ENCODE peak calls at places on chromosomes 6 and 20, in four cellular contexts. One of them, this sample, is unnamed.
A peak's percentile ranks its signal among the peaks of the same experiment; 100 is the strongest.

GRCh38 chr20:25310268-25310920 is 62.5 kb downstream of the PYGB start:
- DNase-seq in GM12878: peak; percentile 67
- DNase-seq in H1: no peak
- DNase-seq in K562: peak; percentile 61
- DNase-seq in this sample: peak; percentile 77

GRCh38 chr6:166435574-166435973 is 52.8 kb upstream of the MPC1 start:
- DNase-seq in GM12878: no peak
- DNase-seq in K562: no peak
- DNase-seq in H1: no peak
- DNase-seq in this sample: peak; percentile 18

GRCh38 chr6:136658711-136659110 is 108.5 kb upstream of the MAP7 start:
- DNase-seq in K562: peak; percentile 20
- DNase-seq in GM12878: no peak
- DNase-seq in H1: no peak
- DNase-seq in this sample: no peak

GRCh38 chr6:126804255-126805064 is 314.0 kb upstream of the RSPO3 start:
- DNase-seq in H1: no peak
- DNase-seq in K562: peak; percentile 36
- DNase-seq in GM12878: no peak
- DNase-seq in this sample: peak; percentile 3

GRCh38 chr6:56794421-56794820 is 151.7 kb upstream of the DST start:
- DNase-seq in H1: peak; percentile 58
- DNase-seq in K562: no peak
- DNase-seq in GM12878: peak; percentile 44
- DNase-seq in this sample: no peak

GRCh38 chr6:52640170-52640569 is 30.7 kb upstream of the TMEM14A start:
- DNase-seq in GM12878: no peak
- DNase-seq in H1: no peak
- DNase-seq in K562: no peak
- DNase-seq in this sample: no peak

GRCh38 chr20:54475334-54476287 is at the start of gene DOK5:
- DNase-seq in GM12878: no peak
- DNase-seq in H1: no peak
- DNase-seq in K562: no peak
- DNase-seq in this sample: no peak

GRCh38 chr6:151632415-151632987 is 138.7 kb downstream of the CCDC170 start:
- DNase-seq in K562: no peak
- DNase-seq in H1: no peak
- DNase-seq in GM12878: no peak
- DNase-seq in this sample: no peak

DNA sequence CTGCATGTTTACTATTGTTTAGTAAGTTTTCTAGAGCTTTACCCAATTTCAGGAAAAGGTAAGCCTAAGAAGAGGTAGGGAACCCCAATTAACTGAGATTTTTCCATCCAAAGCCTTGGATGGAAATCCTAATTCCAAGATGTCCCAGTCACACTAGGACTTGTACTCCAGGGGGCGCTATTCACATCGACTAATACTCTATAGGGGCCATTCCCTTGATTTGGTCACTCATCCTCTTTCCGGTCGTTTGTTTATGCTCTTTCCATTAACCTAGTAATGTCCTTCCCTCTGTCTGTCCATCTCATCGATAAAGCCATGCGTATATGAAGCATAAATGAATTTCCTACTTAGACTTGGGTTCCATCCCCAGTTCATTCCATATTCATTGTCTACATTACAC is 80.8 kb upstream of the FUCA2 start:
- DNase-seq in K562: peak; percentile 72
- DNase-seq in H1: no peak
- DNase-seq in GM12878: no peak
- DNase-seq in this sample: no peak
- TF ChIP-seq CTCF in K562: peak; percentile 83
- TF ChIP-seq CTCF in H1: peak; percentile 52
- TF ChIP-seq CTCF in GM12878: peak; percentile 31
- TF ChIP-seq CTCF in this sample: no peak

DNA sequence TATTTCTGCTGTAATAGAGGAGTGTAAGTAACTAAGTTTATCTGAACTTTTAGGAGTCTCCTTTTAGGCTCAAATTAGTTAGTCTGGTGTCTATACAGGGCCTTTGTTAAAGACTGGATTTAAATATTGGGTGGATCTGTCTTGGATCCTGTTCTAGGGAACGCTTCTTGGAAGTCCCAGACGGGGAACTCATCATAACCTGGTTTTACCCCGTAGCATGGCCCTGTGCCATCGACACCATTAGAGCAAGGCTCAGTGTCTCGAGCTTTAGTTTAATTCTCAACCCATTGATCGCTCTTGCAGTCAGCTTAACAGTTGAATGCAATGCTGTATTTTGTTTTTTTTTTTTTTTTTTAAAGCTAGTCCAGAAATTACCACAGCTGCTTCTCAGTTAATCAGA is 89.9 kb downstream of the CARMIL1 start:
- DNase-seq in H1: no peak
- DNase-seq in GM12878: no peak
- DNase-seq in K562: no peak
- DNase-seq in this sample: no peak
- TF ChIP-seq GABPA in H1: no peak
- TF ChIP-seq GABPA in GM12878: no peak
- TF ChIP-seq GABPA in K562: no peak
- TF ChIP-seq GABPA in this sample: no peak

DNA sequence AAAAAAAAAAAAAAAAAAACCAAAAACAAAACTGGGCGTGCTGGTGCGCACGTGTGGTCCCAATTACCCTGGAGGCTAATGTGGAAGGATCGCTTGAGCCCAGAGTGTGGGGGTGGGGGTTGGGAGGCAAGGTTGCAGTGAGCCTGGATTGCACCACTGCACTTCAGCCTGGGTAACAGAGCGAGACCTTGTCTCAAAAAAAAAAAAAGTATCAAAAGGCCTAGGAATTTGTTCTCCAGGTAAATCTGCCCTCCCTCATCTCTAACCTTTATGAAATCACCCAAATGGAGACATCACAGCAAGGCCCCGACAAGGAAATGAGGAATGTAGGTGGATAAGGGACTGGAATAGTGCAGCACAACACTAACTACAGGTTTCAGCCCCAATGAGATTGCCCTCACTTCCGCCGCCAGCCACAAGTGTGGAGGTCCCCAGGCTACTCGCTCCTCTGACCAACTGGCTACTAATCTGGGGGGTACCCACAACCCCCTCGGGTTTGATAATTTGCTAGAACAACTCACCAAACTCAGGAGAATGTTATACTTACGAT is 36.8 kb upstream of the DDR1 start:
- DNase-seq in GM12878: no peak
- DNase-seq in H1: no peak
- DNase-seq in K562: no peak
- DNase-seq in this sample: no peak
- H3K4me3 ChIP-seq in GM12878: no peak overlapping the region
- H3K4me3 ChIP-seq in H1: peak overlapping the region; percentile 68
- H3K4me3 ChIP-seq in K562: no peak overlapping the region
- H3K4me3 ChIP-seq in this sample: no peak overlapping the region

DNA sequence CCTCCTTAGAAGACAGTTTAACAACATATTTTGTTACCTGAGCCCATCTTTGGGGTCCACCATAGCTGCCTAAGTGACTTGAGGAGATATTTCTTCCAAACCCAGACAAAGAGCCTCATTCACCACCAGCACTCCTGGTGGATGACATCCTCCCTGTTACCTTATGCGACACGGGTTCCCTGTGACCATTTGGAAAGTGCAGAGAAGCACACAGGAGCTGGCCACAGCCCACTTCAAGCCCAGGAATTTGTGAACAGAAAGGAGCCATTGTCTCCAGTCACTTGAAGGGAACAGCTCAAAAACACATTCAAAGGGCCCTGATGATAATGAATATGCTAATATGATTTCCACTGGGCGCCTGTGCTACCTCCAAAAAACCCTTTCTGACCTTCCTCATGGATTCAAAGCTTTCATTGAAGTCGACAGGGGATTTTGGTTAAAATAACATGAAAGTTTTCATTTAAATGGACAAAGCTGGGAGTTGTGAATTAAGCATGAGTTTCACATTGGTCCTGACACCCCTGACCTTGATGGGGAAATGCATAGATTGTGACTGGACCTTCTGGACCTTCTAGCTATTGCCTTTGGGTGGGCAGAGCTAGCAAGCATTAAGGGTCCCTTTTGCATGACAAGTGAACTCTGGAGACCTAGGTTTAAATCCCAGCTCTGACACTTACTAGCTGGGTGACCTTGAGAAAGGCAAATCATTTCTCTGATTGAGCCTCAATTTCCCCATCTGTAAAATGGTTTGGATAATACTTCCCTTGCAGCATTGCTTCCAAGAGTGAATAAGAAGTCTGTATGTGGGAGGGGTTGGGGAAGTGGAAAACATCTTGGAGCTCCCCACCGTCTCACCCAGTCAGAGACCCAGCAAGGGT is 83.3 kb upstream of the SIRPA start:
- DNase-seq in H1: no peak
- DNase-seq in GM12878: no peak
- DNase-seq in K562: no peak
- DNase-seq in this sample: no peak
- TF ChIP-seq CTCF in H1: no peak
- TF ChIP-seq CTCF in GM12878: no peak
- TF ChIP-seq CTCF in K562: no peak
- TF ChIP-seq CTCF in this sample: no peak

GRCh38 chr20:62744761-62745160 is 36.1 kb downstream of the NTSR1 start:
- DNase-seq in K562: no peak
- DNase-seq in GM12878: no peak
- DNase-seq in H1: no peak
- DNase-seq in this sample: no peak

GRCh38 chr20:62741701-62742491 is 33.3 kb downstream of the NTSR1 start:
- DNase-seq in H1: no peak
- DNase-seq in GM12878: no peak
- DNase-seq in K562: no peak
- DNase-seq in this sample: no peak

GRCh38 chr20:62742550-62742949 is 33.9 kb downstream of the NTSR1 start:
- DNase-seq in K562: no peak
- DNase-seq in GM12878: no peak
- DNase-seq in H1: no peak
- DNase-seq in this sample: no peak

GRCh38 chr20:62743777-62744317 is 35.2 kb downstream of the NTSR1 start:
- DNase-seq in GM12878: no peak
- DNase-seq in K562: no peak
- DNase-seq in H1: no peak
- DNase-seq in this sample: no peak

DNA sequence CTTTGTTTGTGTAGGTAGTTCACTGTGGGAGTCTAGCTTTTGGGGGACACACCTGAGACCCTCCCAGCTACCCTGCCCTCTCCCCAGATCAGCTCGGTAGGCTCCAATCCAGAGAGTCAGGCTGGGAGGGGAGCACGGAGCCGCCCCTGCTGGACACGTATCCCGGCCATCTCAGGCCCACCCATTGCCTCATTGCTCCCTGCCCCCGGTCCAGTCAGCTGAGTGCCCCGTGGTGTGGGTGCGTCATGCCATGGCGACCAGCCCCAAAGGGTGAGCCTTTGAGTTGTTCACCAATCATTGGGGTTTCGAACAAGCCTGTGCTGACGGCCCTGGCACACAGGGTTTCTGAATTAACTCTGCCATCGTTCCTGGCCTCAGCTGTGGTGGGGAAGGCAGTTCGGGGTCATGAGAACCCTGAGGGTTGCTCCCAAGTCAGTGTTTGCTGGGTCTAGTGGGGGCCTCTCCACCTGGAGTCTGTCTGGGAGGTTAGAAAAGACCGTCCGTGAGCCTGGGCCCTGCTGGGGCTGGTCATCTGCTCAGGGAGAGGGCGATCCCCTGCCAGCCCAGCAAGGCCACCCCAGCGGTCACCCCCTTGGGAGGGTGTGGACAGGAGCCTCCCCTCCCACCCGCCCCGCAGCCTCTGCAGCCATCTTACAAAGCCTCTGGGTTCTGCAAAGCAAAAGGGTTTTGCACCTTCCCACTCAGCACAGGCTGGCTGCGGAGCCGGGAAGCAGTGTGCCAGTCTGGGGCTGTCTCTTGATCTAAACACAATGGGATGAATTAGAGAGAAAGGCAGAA is 34.5 kb downstream of the NTSR1 start:
- DNase-seq in H1: no peak
- DNase-seq in GM12878: no peak
- DNase-seq in K562: no peak
- DNase-seq in this sample: no peak
- TF ChIP-seq GABPA in H1: no peak
- TF ChIP-seq GABPA in GM12878: no peak
- TF ChIP-seq GABPA in K562: no peak
- TF ChIP-seq GABPA in this sample: no peak

DNA sequence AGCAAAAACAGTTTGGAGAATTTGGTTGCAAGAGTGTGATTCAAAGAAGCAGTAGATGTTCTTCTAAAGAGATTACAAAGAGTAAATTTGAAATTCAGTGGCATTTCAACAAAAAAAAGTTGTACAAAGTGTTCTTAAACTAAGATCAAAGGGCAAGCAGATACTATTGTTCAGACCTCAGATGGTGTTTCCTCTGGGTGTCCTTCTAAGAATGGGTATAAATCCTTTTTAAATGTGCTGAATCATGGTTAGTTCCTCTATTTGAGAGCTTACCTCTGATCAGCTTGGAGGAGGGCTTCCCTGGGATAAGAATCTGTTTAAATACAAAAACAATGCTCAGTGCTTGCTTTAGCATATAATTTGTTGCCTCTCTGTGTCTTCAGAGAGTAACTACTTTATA is 6.3 kb downstream of the BMP6 start:
- DNase-seq in H1: no peak
- DNase-seq in GM12878: no peak
- DNase-seq in K562: no peak
- DNase-seq in this sample: no peak
- H3K4me3 ChIP-seq in H1: no peak overlapping the region
- H3K4me3 ChIP-seq in GM12878: no peak overlapping the region
- H3K4me3 ChIP-seq in K562: no peak overlapping the region
- H3K4me3 ChIP-seq in this sample: no peak overlapping the region